ENCODE peak calls at places on chromosomes 4 and X, in seven cellular contexts. P, F, C, Y, O, U and J are unnamed samples.

GRCh38 chr4:86032476-86033022 is 327.3 kb downstream of the MAPK10 start:
- DNase-seq in P (no peak), F (no peak), C (no peak), Y (no peak), O (no peak), U (peak), J (no peak)

GRCh38 chr4:37928896-37929537 is 31.2 kb upstream of the PTTG2 start:
- DNase-seq in P (no peak), F (no peak), C (no peak), Y (no peak), O (no peak), U (no peak), J (no peak)

GRCh38 chrX:135395064-135395463 is 26.7 kb upstream of the SMIM10L2A start:
- DNase-seq in P (no peak), F (no peak), C (no peak), Y (no peak), O (no peak), U (no peak), J (no peak)

GRCh38 chr4:8376361-8377102 is 64.0 kb downstream of the ACOX3 start:
- DNase-seq in P (peak), F (no peak), C (no peak), Y (no peak), O (no peak), U (no peak), J (no peak)

GRCh38 chrX:149370097-149370496 is 135.0 kb downstream of the IDS start:
- DNase-seq in P (no peak), F (no peak), C (no peak), Y (no peak), O (no peak), U (no peak), J (no peak)

GRCh38 chr4:1746265-1746691 is 25.0 kb downstream of the TACC3 start:
- DNase-seq in P (peak), F (peak), C (peak), Y (peak), O (no peak), U (peak), J (peak)

GRCh38 chr4:140637836-140638235 is 69.1 kb upstream of the UCP1 start:
- DNase-seq in P (no peak), F (peak), C (no peak), Y (no peak), O (no peak), U (no peak), J (no peak)

GRCh38 chr4:115834441-115834840 is 721.0 kb upstream of the NDST4 start:
- DNase-seq in P (no peak), F (peak), C (no peak), Y (no peak), O (no peak), U (no peak), J (no peak)

GRCh38 chr4:41881931-41882621 is 53.2 kb upstream of the TMEM33 start:
- DNase-seq in P (peak), F (peak), C (no peak), Y (no peak), O (no peak), U (no peak), J (no peak)

GRCh38 chr4:8608714-8609391 is 16.3 kb downstream of the CPZ start:
- DNase-seq in P (no peak), F (no peak), C (no peak), Y (no peak), O (no peak), U (no peak), J (no peak)

GRCh38 chr4:155609455-155610059 is 57.1 kb upstream of the GUCY1A1 start:
- DNase-seq in P (no peak), F (no peak), C (no peak), Y (no peak), O (no peak), U (no peak), J (no peak)

GRCh38 chr4:6804082-6804752 is 21.7 kb downstream of the KIAA0232 start:
- DNase-seq in P (no peak), F (no peak), C (no peak), Y (no peak), O (no peak), U (no peak), J (no peak)

GRCh38 chr4:75172551-75172950 is 239.6 kb downstream of the PARM1 start:
- DNase-seq in P (no peak), F (no peak), C (no peak), Y (no peak), O (no peak), U (no peak), J (no peak)

GRCh38 chr4:87697272-87697671 is 47.2 kb downstream of the DMP1 start:
- DNase-seq in P (no peak), F (peak), C (no peak), Y (no peak), O (no peak), U (no peak), J (no peak)

GRCh38 chr4:26570596-26570995 is 13.3 kb upstream of the TBC1D19 start:
- DNase-seq in P (no peak), F (no peak), C (no peak), Y (no peak), O (no peak), U (no peak), J (no peak)

GRCh38 chrX:135536883-135537282 is 16.4 kb downstream of the INTS6L start:
- DNase-seq in P (no peak), F (no peak), C (no peak), Y (no peak), O (no peak), U (no peak), J (no peak)

GRCh38 chr4:169342906-169343560 is 72.3 kb upstream of the SH3RF1 start:
- DNase-seq in P (no peak), F (no peak), C (no peak), Y (no peak), O (no peak), U (no peak), J (no peak)

GRCh38 chrX:122906726-122907125 is 277.4 kb upstream of the GRIA3 start:
- DNase-seq in P (no peak), F (no peak), C (no peak), Y (no peak), O (no peak), U (no peak), J (no peak)

GRCh38 chr4:3442460-3442958 is 741 bp downstream of the HGFAC start:
- DNase-seq in P (no peak), F (no peak), C (no peak), Y (no peak), O (no peak), U (no peak), J (no peak)

GRCh38 chr4:47145630-47146029 is 114.3 kb downstream of the GABRB1 start:
- DNase-seq in P (no peak), F (no peak), C (no peak), Y (no peak), O (no peak), U (no peak), J (no peak)

GRCh38 chr4:115187136-115187535 is 73.7 kb upstream of the NDST4 start:
- DNase-seq in P (no peak), F (no peak), C (no peak), Y (no peak), O (no peak), U (no peak), J (no peak)

GRCh38 chr4:15855804-15856475 is 77.8 kb downstream of the CD38 start:
- DNase-seq in P (no peak), F (no peak), C (no peak), Y (peak), O (no peak), U (no peak), J (peak)

GRCh38 chr4:83231620-83232056 is 53.0 kb downstream of the COQ2 start:
- DNase-seq in P (no peak), F (no peak), C (no peak), Y (no peak), O (no peak), U (no peak), J (no peak)

GRCh38 chr4:142815834-142816233 is 30.3 kb downstream of the INPP4B start:
- DNase-seq in P (no peak), F (peak), C (no peak), Y (no peak), O (no peak), U (no peak), J (no peak)

GRCh38 chrX:111086521-111087127 is 9.4 kb upstream of the PAK3 start:
- DNase-seq in P (no peak), F (no peak), C (no peak), Y (no peak), O (no peak), U (no peak), J (no peak)

GRCh38 chrX:123920065-123920785 is 41.3 kb upstream of the STAG2 start:
- DNase-seq in P (no peak), F (peak), C (no peak), Y (no peak), O (no peak), U (no peak), J (no peak)

GRCh38 chr4:42159271-42160001 is 7.0 kb upstream of the BEND4 start:
- DNase-seq in P (no peak), F (no peak), C (no peak), Y (no peak), O (no peak), U (no peak), J (no peak)

GRCh38 chr4:153113838-153114105 is 90.5 kb upstream of the TRIM2 start:
- DNase-seq in P (no peak), F (no peak), C (no peak), Y (no peak), O (no peak), U (no peak), J (no peak)

GRCh38 chr4:46329118-46329976 is 60.6 kb downstream of the GABRA2 start:
- DNase-seq in P (no peak), F (peak), C (peak), Y (no peak), O (no peak), U (no peak), J (peak)

GRCh38 chr4:139167774-139168444 is 9.1 kb downstream of the ELF2 start:
- DNase-seq in P (no peak), F (peak), C (no peak), Y (no peak), O (no peak), U (no peak), J (no peak)

GRCh38 chrX:74383611-74384010 is 37.7 kb upstream of the SLC16A2 start:
- DNase-seq in P (no peak), F (peak), C (peak), Y (no peak), O (no peak), U (no peak), J (peak)

GRCh38 chrX:40005290-40006011 is 92.3 kb downstream of the BCOR start:
- DNase-seq in P (peak), F (no peak), C (no peak), Y (no peak), O (no peak), U (no peak), J (no peak)

GRCh38 chr4:6905501-6905900 is 4.1 kb upstream of the TBC1D14 start:
- DNase-seq in P (peak), F (no peak), C (no peak), Y (no peak), O (peak), U (peak), J (peak)

GRCh38 chr4:83455300-83456183 is at the start of the genes HELQ and MRPS18C:
- DNase-seq in P (peak), F (peak), C (peak), Y (peak), O (peak), U (peak), J (peak)

GRCh38 chrX:149032449-149032848 is 472.7 kb downstream of the IDS start:
- DNase-seq in P (no peak), F (no peak), C (no peak), Y (no peak), O (no peak), U (no peak), J (no peak)

GRCh38 chr4:71333960-71334951 is 4.6 kb upstream of the SLC4A4 start:
- DNase-seq in P (no peak), F (no peak), C (no peak), Y (no peak), O (no peak), U (no peak), J (no peak)

GRCh38 chr4:52788806-52789205 is 37.6 kb upstream of the ERVMER34-1 start:
- DNase-seq in P (no peak), F (no peak), C (no peak), Y (no peak), O (no peak), U (no peak), J (no peak)
- H3K4me3 ChIP-seq in P (no peak), F (no peak), C (no peak), Y (no peak), O (no peak), U (no peak), J (no peak)

DNA sequence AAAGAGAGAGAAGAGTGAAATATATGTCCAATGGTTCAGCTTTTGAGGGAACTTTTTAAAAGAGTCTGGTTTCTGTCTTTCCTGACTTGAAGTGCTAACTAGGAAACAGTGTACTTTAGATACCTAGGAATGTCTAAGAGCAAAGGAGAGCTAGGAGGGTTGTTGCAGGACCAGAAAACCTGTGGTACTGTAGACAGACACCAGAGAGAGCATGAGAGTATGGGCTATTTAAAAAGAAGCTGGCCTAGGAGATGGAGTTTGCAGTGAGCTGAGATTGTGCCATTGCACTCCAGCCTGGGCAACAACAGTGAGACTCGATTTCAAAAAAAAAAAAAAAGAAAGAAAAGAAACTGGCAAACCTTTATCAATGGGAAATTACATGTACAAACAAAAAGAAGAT is 223.9 kb downstream of the FAT4 start:
- DNase-seq in P (no peak), F (no peak), C (no peak), Y (no peak), O (no peak), U (no peak), J (no peak)
- TF ChIP-seq POLR2A in P (no peak), F (no peak), C (no peak), Y (no peak), O (no peak), U (no peak), J (no peak)

DNA sequence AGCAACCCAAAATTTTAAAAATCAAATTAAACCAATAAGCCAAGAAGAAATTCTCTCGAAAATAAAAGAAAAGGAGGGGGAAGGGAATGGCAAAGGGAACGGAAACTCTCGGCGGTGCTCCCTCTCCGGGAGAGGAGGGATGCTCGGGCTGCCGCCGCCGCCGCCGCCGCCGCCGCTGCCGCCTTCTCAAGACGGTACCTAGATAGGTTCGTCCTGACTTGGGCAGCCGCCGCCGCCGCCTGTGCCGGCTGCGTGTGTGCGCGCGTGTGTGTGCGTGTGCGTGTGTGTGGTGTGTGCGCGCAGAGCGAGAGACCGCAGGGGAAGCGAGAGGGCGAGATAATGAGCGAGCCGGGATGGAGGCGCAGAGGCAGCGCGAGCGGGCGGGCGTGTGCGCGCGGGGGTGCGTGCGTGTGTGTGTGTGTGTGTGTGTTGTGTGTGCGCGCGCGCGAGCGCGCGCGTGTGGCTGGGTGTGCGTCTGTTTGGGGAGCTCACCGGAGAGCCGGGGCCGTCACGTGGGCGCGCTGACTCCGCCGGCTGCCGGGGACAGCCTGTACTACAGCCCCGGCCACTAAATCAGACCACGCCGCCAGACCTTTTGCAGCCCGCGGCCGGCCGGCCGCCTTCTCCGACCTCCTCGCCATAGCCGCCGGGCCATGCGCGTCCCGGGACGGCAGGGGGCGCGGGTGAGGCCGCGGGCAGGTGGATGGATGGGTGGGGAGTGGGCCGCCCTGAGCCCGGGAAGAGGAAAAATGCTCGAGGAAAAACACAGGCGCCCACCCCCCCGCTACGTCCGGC is 111.6 kb downstream of the DHX15 start:
- DNase-seq in P (peak), F (peak), C (peak), Y (peak), O (peak), U (peak), J (peak)
- H3K27ac ChIP-seq in P (no peak), F (peak), C (no peak), Y (no peak), O (peak), U (peak), J (peak)

GRCh38 chrX:118117069-118117405 is 427 bp upstream of the KLHL13 start:
- DNase-seq in P (no peak), F (no peak), C (no peak), Y (peak), O (peak), U (no peak), J (no peak)

GRCh38 chrX:118116308-118117068 is at the start of gene KLHL13:
- DNase-seq in P (peak), F (peak), C (peak), Y (peak), O (peak), U (peak), J (peak)

DNA sequence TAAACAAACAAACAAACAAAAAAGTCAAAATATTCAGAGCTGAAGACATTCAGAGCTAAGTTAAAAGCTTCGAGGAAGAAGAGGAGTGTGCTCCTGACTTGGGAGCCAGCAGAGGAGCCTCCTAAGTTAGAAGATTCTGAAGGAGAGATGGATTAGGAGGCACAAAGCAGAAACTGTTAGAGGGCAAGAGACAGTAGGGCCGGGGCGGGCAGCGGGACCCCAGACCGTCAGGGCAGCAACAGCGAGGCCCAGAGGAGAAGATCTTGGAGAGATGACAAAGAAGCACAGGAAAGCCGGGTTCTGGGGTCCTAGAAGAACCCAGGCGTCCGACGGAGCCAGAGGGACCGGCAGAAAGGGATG is 682 bp downstream of the KLHL13 start:
- DNase-seq in P (no peak), F (no peak), C (no peak), Y (no peak), O (no peak), U (no peak), J (no peak)
- H3K4me3 ChIP-seq in P (peak), F (peak), C (peak), Y (peak), O (peak), U (peak), J (peak)

GRCh38 chrX:102768984-102769761 is 48.6 kb downstream of the GPRASP3 start:
- DNase-seq in P (peak), F (peak), C (peak), Y (peak), O (peak), U (peak), J (peak)
- TF ChIP-seq POLR2A in P (no peak), F (peak), C (no peak), Y (peak), O (no peak), U (no peak), J (no peak)

DNA sequence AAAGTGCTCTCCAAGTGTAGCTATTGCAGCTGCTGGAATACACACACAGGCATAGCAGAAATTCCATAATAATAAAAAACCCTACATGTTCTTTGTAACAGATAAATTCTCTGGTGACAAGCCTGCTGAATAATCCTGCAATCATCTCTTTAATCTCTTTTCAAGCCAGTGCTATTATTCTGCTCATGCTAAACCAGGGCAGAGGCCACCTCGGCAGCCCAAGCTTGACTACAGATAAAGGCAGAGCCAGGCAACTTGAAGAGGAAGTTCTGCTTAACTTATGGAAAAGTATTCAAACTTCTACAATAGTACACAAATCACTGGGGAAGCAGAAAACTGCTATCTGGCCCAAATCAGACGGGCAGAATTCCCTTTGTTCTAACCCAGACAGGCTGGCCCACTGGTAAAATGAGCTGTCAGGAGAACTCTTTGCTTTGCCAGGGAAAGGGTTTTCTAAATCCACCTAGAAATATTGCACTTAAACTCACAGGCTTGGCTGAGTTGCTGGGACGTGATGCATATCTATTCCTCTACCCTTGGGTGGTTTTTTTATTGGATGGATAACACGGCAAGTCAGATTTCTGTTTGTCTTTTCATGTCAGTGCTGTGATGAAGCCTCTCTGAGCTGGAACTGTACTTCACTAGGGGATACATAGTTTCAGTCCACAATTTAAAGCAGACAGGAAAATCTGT is 70.5 kb downstream of the GATB start:
- DNase-seq in P (no peak), F (no peak), C (no peak), Y (no peak), O (no peak), U (no peak), J (no peak)
- H3K27ac ChIP-seq in P (no peak), F (no peak), C (no peak), Y (no peak), O (peak), U (peak), J (no peak)